ENCODE peak calls at places on chromosome 17, in ten cellular contexts. R is NCI-H1417; K is COLO829; C is Peyer's patch; D is iris pigment epithelial cell; U is left ventricle myocardium inferior; N is activated CD8-positive, alpha-beta memory T cell treated with anti-CD3 and anti-CD28 coated beads, Interleukin-2, amount 10 ng/mL, durations not matched to agents 7 days and 5 days; Q is ovary; S is progenitor cell of endocrine pancreas; G is stimulated activated CD8-positive, alpha-beta memory T cell treated with anti-CD3 and anti-CD28 coated beads, Interleukin-15, amount 100 ng/mL, for 24 hours. P is an unnamed sample.

GRCh38 chr17:75508122-75508719 is 7.1 kb downstream of the CASKIN2 start:
- DNase-seq in D (no peak), C (no peak), K (no peak), R (no peak), Q (no peak), G (no peak), U (no peak), N (no peak), S (no peak), P (no peak)

GRCh38 chr17:81635431-81635830 is 1.5 kb downstream of the NPLOC4 start:
- DNase-seq in D (no peak), K (no peak), Q (no peak), R (no peak), U (no peak), N (no peak), C (no peak), S (no peak), G (no peak), P (no peak)

GRCh38 chr17:72456026-72456569 is 335.3 kb downstream of the SOX9 start:
- DNase-seq in N (no peak), K (no peak), Q (no peak), S (no peak), D (peak; percentile 68), U (no peak), C (no peak), G (no peak), R (no peak), P (no peak)

GRCh38 chr17:17535957-17536356 is 39.8 kb upstream of the RASD1 start:
- DNase-seq in N (no peak), G (no peak), C (no peak), D (no peak), S (no peak), U (peak; percentile 88), R (peak; percentile 2), K (no peak), Q (no peak), P (peak; percentile 22)

GRCh38 chr17:47733047-47733413 is at the start of gene TBX21:
- DNase-seq in S (peak; percentile 56), N (peak; percentile 97), Q (no peak), R (peak; percentile 87), C (peak; percentile 95), U (peak; percentile 57), G (peak; percentile 74), D (no peak), K (no peak), P (no peak)

GRCh38 chr17:67673006-67673405 is 44.7 kb upstream of the NOL11 start:
- DNase-seq in C (no peak), G (no peak), S (no peak), D (no peak), U (no peak), N (no peak), Q (no peak), R (no peak), K (peak; percentile 36), P (no peak)

GRCh38 chr17:57442914-57443571 is 186.7 kb downstream of the MSI2 start:
- DNase-seq in N (peak; percentile 68), U (peak; percentile 45), R (no peak), G (no peak), K (no peak), D (peak; percentile 61), S (no peak), Q (peak; percentile 37), C (peak; percentile 57), P (no peak)

GRCh38 chr17:61450641-61451537 is 1.3 kb upstream of the TBX4 start:
- DNase-seq in N (peak; percentile 31), U (no peak), K (no peak), C (no peak), D (no peak), Q (no peak), G (no peak), S (no peak), R (no peak), P (no peak)

GRCh38 chr17:4998666-4999428 is 1.1 kb downstream of the KIF1C start:
- DNase-seq in S (no peak), Q (no peak), R (no peak), K (no peak), N (no peak), G (no peak), U (no peak), D (no peak), C (no peak), P (peak; percentile 13)

GRCh38 chr17:1137465-1137894 is 42.3 kb downstream of the ABR start:
- DNase-seq in S (no peak), Q (no peak), D (no peak), R (no peak), G (no peak), C (no peak), U (no peak), K (no peak), N (peak; percentile 54), P (no peak)

P was measured in T47D.